ENCODE peak calls at places on chromosomes 5 and 9, in ten cellular contexts. R is lung; P is nephron progenitor cell; N is T follicular helper cell; Q is BE2C; W is neural progenitor cell; J is naive thymus-derived CD8-positive, alpha-beta T cell; I is progenitor cell of endocrine pancreas; B is lung microvascular endothelial cell; O is pancreas. S is an unnamed sample.

GRCh38 chr9:129225815-129226214 is 47.8 kb upstream of the IER5L start:
- DNase-seq in B (no peak), O (no peak), R (no peak), Q (peak), P (peak), N (no peak), J (peak), W (peak), I (no peak), S (peak)

GRCh38 chr5:154316223-154316967 is 125.9 kb downstream of the GALNT10 start:
- DNase-seq in Q (no peak), R (no peak), B (no peak), I (no peak), P (no peak), N (no peak), O (no peak), W (no peak), J (no peak), S (no peak)

GRCh38 chr5:18507114-18507513 is 872.9 kb downstream of the TAF11L14 start:
- DNase-seq in B (no peak), W (no peak), O (no peak), Q (no peak), R (no peak), I (no peak), N (no peak), J (no peak), P (no peak), S (no peak)

GRCh38 chr5:169116961-169117461 is 183.9 kb downstream of the SLIT3 start:
- DNase-seq in I (no peak), W (peak), P (peak), R (no peak), J (no peak), N (no peak), O (no peak), Q (peak), B (peak), S (no peak)

GRCh38 chr9:133707065-133707760 is 30.9 kb downstream of the SARDH start:
- DNase-seq in J (no peak), B (no peak), W (no peak), P (peak), R (no peak), Q (peak), O (no peak), I (no peak), N (no peak), S (no peak)

GRCh38 chr9:88578486-88579362 is 43.7 kb downstream of the NXNL2 start:
- DNase-seq in P (peak), B (peak), I (peak), N (peak), R (peak), J (peak), O (peak), Q (peak), W (peak), S (peak)

GRCh38 chr9:126673689-126674364 is 60.1 kb downstream of the LMX1B start:
- DNase-seq in J (no peak), R (no peak), O (no peak), B (peak), N (no peak), W (peak), P (peak), Q (peak), I (no peak), S (no peak)

GRCh38 chr9:86918556-86918955 is 28.8 kb downstream of the GAS1 start:
- DNase-seq in I (no peak), N (no peak), O (no peak), B (no peak), P (no peak), Q (no peak), W (no peak), J (no peak), R (no peak), S (no peak)

GRCh38 chr5:150801117-150801927 is 22.8 kb downstream of the SMIM3 start:
- DNase-seq in P (no peak), N (no peak), B (peak), I (no peak), W (peak), R (no peak), O (peak), J (no peak), Q (peak), S (peak)

GRCh38 chr9:117081641-117082317 is 333.1 kb downstream of the ASTN2 start:
- DNase-seq in B (no peak), I (no peak), J (no peak), Q (no peak), O (no peak), R (no peak), N (no peak), W (no peak), P (no peak), S (no peak)

GRCh38 chr9:16705121-16705604 is 165.3 kb downstream of the BNC2 start:
- DNase-seq in B (peak), I (peak), P (peak), R (peak), O (peak), J (no peak), N (no peak), Q (peak), W (peak), S (no peak)

GRCh38 chr5:97167435-97167834 is 15.6 kb downstream of the RIOK2 start:
- DNase-seq in J (no peak), W (no peak), P (no peak), B (no peak), I (no peak), N (no peak), Q (no peak), R (no peak), O (no peak), S (no peak)

GRCh38 chr9:127637322-127637847 is 25.3 kb downstream of the STXBP1 start:
- DNase-seq in B (peak), Q (no peak), P (no peak), R (no peak), N (no peak), O (no peak), W (no peak), J (no peak), I (no peak), S (no peak)

GRCh38 chr9:93205045-93205768 is 21.3 kb downstream of the WNK2 start:
- DNase-seq in J (no peak), Q (peak), R (no peak), N (no peak), B (peak), I (no peak), P (peak), W (peak), O (no peak), S (no peak)

GRCh38 chr9:113360242-113360842 is 11.0 kb downstream of the BSPRY start:
- DNase-seq in Q (no peak), J (no peak), B (no peak), W (no peak), P (no peak), N (no peak), R (no peak), O (no peak), I (no peak), S (no peak)

GRCh38 chr5:132547269-132547668 is 3.9 kb upstream of the IL5 start:
- DNase-seq in I (no peak), P (no peak), N (no peak), J (no peak), W (no peak), B (no peak), Q (no peak), R (no peak), O (no peak), S (no peak)

GRCh38 chr5:14816999-14817761 is 54.4 kb downstream of the ANKH start:
- DNase-seq in N (no peak), P (no peak), O (no peak), Q (no peak), I (no peak), W (no peak), R (no peak), J (no peak), B (peak), S (no peak)

GRCh38 chr9:109297899-109298298 is 23.0 kb downstream of the EPB41L4B start:
- DNase-seq in N (no peak), O (no peak), W (no peak), R (no peak), P (no peak), I (no peak), Q (no peak), B (no peak), J (no peak), S (no peak)

GRCh38 chr9:22229069-22229468 is 217.6 kb upstream of the DMRTA1 start:
- DNase-seq in Q (no peak), B (no peak), N (no peak), W (no peak), R (no peak), O (no peak), P (no peak), I (no peak), J (no peak), S (no peak)

GRCh38 chr5:143106175-143106574 is 297.3 kb downstream of the NR3C1 start:
- DNase-seq in R (no peak), O (peak), J (no peak), W (peak), Q (peak), B (peak), N (no peak), P (no peak), I (no peak), S (no peak)

S was measured in Kasumi-1.